ENCODE peak calls at places on chromosome X, in nine cellular contexts. M is Karpas-422; W is iPS DF 6.9; G is mesendoderm; Q is GM23248; P is CD4-positive, alpha-beta memory T cell; R is CD4-positive, alpha-beta T cell; O is neural progenitor cell; Z is body of pancreas. N is an unnamed sample. For H3K27me3, the result is how much of the 10 kb centered on the place peaks cover.

GRCh38 chrX:107102980-107103379 is 15.6 kb downstream of the RBM41 start:
- DNase-seq in M (no peak), W (no peak), G (peak), Q (peak), P (no peak), R (no peak), O (no peak), Z (no peak), N (no peak)

GRCh38 chrX:68599256-68600152 is 48.0 kb upstream of the STARD8 start:
- DNase-seq in M (peak), W (no peak), G (no peak), Q (peak), P (no peak), R (no peak), O (no peak), Z (no peak), N (no peak)

GRCh38 chrX:110806145-110806544 is 10.5 kb upstream of the CHRDL1 start:
- DNase-seq in M (no peak), W (no peak), G (no peak), Q (peak), P (no peak), R (no peak), O (no peak), Z (no peak), N (no peak)

GRCh38 chrX:19283597-19284339 is 60.0 kb upstream of the PDHA1 start:
- DNase-seq in M (no peak), W (no peak), G (no peak), Q (no peak), P (no peak), R (no peak), O (no peak), Z (no peak), N (no peak)

GRCh38 chrX:5236096-5236495 is 992.6 kb downstream of the NLGN4X start:
- DNase-seq in M (peak), W (no peak), G (peak), Q (no peak), P (no peak), R (no peak), O (peak), Z (no peak), N (no peak)

GRCh38 chrX:19799319-19800182 is 87.8 kb downstream of the SH3KBP1 start:
- DNase-seq in M (no peak), W (no peak), G (no peak), Q (peak), P (peak), R (peak), O (no peak), Z (peak), N (peak)

GRCh38 chrX:25941087-25941486 is 197.1 kb upstream of the MAGEB18 start:
- DNase-seq in M (no peak), W (no peak), G (no peak), Q (no peak), P (no peak), R (no peak), O (no peak), Z (no peak), N (no peak)

GRCh38 chrX:46611658-46612362 is 38.2 kb downstream of the CHST7 start:
- DNase-seq in M (no peak), W (no peak), G (no peak), Q (no peak), P (peak), R (peak), O (no peak), Z (no peak), N (peak)

GRCh38 chrX:1222511-1223252 is 10.2 kb upstream of the CRLF2 start:
- DNase-seq in M (no peak), W (no peak), G (no peak), Q (peak), P (no peak), R (no peak), O (no peak), Z (peak), N (no peak)

GRCh38 chrX:38839269-38839668 is 38.0 kb downstream of the MID1IP1 start:
- DNase-seq in M (no peak), W (no peak), G (no peak), Q (no peak), P (no peak), R (no peak), O (no peak), Z (no peak), N (no peak)

GRCh38 chrX:475926-476723 is 89.4 kb upstream of the PPP2R3B start:
- DNase-seq in M (no peak), W (no peak), G (peak), Q (no peak), P (no peak), R (no peak), O (no peak), Z (no peak), N (no peak)

GRCh38 chrX:148929686-148930085 is 429.3 kb downstream of the AFF2 start:
- DNase-seq in M (no peak), W (no peak), G (no peak), Q (peak), P (no peak), R (no peak), O (no peak), Z (no peak), N (no peak)

GRCh38 chrX:44344194-44344593 is 722 bp upstream of the EFHC2 start:
- DNase-seq in M (no peak), W (no peak), G (peak), Q (no peak), P (peak), R (peak), O (no peak), Z (peak), N (peak)

GRCh38 chrX:39990388-39990787 is 107.4 kb downstream of the BCOR start:
- DNase-seq in M (no peak), W (no peak), G (no peak), Q (no peak), P (no peak), R (no peak), O (no peak), Z (no peak), N (no peak)

GRCh38 chrX:20159811-20160385 is 18.3 kb upstream of the EIF1AX start:
- DNase-seq in M (no peak), W (no peak), G (no peak), Q (peak), P (no peak), R (no peak), O (no peak), Z (no peak), N (no peak)

GRCh38 chrX:77788050-77788449 is 2.0 kb upstream of the ATRX start:
- DNase-seq in M (no peak), W (no peak), G (peak), Q (no peak), P (peak), R (no peak), O (no peak), Z (peak), N (peak)

GRCh38 chrX:70921709-70922352 is 9.1 kb downstream of the SLC7A3 start:
- DNase-seq in M (no peak), W (no peak), G (peak), Q (no peak), P (no peak), R (no peak), O (no peak), Z (no peak), N (no peak)

GRCh38 chrX:109840585-109840984 is 107.5 kb upstream of the ACSL4 start:
- DNase-seq in M (no peak), W (no peak), G (peak), Q (peak), P (no peak), R (no peak), O (no peak), Z (peak), N (no peak)

DNA sequence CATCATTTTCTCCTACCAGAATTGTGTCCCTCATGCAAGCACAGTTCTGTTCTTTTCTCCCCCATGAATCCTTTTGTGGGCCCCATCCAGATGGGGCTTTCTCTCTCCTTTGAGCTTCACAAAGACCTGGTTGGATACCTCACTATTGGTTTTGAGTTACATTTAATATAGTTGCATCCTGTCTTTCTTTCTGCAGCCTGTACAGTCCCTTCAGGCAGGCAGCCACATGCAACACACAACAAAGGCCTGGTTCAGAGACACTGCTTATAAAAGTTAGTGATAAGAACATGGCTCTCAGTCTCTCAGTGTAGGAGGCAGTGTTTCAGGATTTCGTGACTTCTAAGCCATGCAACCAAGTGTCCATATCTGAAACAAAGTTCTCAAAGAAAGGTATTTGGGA is 70.6 kb upstream of the PAGE3 start:
- DNase-seq in M (no peak), W (no peak), G (no peak), Q (no peak), P (no peak), R (no peak), O (no peak), Z (no peak), N (no peak)
- H3K27me3 ChIP-seq in M (under half), W (under half), G (under half), Q (under half), P (under half), R (under half), O (under half), Z (under half), N (under half)

GRCh38 chrX:13967636-13968035 is 62.1 kb downstream of the GEMIN8 start:
- DNase-seq in M (no peak), W (no peak), G (no peak), Q (no peak), P (no peak), R (no peak), O (no peak), Z (no peak), N (no peak)
- H3K27me3 ChIP-seq in M (under half), W (under half), G (under half), Q (under half), P (under half), R (under half), O (under half), Z (under half), N (under half)

GRCh38 chrX:34586507-34586906 is 70.6 kb downstream of the TMEM47 start:
- DNase-seq in M (no peak), W (no peak), G (no peak), Q (no peak), P (no peak), R (no peak), O (no peak), Z (no peak), N (no peak)

GRCh38 chrX:34585561-34585960 is 71.5 kb downstream of the TMEM47 start:
- DNase-seq in M (no peak), W (no peak), G (no peak), Q (no peak), P (no peak), R (no peak), O (no peak), Z (no peak), N (no peak)

GRCh38 chrX:34584781-34585180 is 72.3 kb downstream of the TMEM47 start:
- DNase-seq in M (no peak), W (no peak), G (no peak), Q (no peak), P (no peak), R (no peak), O (no peak), Z (no peak), N (no peak)

GRCh38 chrX:34586936-34587335 is 70.1 kb downstream of the TMEM47 start:
- DNase-seq in M (no peak), W (no peak), G (no peak), Q (no peak), P (no peak), R (no peak), O (no peak), Z (no peak), N (no peak)
- H3K27me3 ChIP-seq in M (under half), W (under half), G (under half), Q (under half), P (under half), R (under half), O (under half), Z (under half), N (under half)

GRCh38 chrX:130347336-130347735 is 7.6 kb downstream of the SLC25A14 start:
- DNase-seq in M (no peak), W (no peak), G (no peak), Q (peak), P (no peak), R (no peak), O (no peak), Z (no peak), N (no peak)
- H3K27me3 ChIP-seq in M (under half), W (under half), G (under half), Q (under half), P (under half), R (under half), O (under half), Z (under half), N (under half)

DNA sequence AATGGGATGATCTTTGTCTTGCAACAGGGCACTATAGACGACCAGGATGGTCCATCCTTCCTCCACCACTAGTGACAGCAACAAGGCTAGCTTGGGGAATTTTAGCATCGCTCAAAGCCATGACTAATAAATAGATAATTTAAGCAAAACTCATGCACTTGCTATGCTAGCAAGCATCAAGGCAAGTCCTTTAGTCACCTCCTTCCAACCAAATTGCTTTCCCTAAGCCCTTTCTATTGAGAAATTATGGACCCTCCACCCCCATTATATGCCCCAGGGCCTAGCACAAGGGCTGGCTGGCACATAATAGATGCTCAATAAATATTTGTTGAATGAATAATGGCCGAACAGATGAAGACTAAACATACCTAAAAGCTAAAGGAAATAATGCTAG is 28.6 kb downstream of the SLC16A2 start:
- DNase-seq in M (no peak), W (no peak), G (no peak), Q (peak), P (no peak), R (no peak), O (no peak), Z (no peak), N (no peak)
- H3K27me3 ChIP-seq in M (under half), W (under half), G (under half), Q (under half), P (under half), R (under half), O (under half), Z (under half), N (under half)

N was measured in CD4-positive, CD25-positive, alpha-beta regulatory T cell.